ENCODE peak calls at places on chromosomes 1 and 21, in eight cellular contexts. E is MM.1S; B is GM19239; P is GM12891; I is GM03348; J is heart left ventricle; H is CD8-positive, alpha-beta T cell; V is nucleus accumbens. O is an unnamed sample.

GRCh38 chr1:112527266-112528010 is 18.7 kb downstream of the WNT2B start:
- DNase-seq in E (no peak), B (no peak), P (no peak), I (peak), J (no peak), H (no peak), V (no peak), O (no peak)

GRCh38 chr1:161725888-161726630 is 4.7 kb downstream of the FCRLB start:
- DNase-seq in E (peak), B (no peak), P (no peak), I (peak), J (peak), H (peak), V (no peak), O (peak)

GRCh38 chr1:93692983-93693591 is 11.4 kb upstream of the BCAR3 start:
- DNase-seq in E (no peak), B (no peak), P (peak), I (peak), J (no peak), H (no peak), V (no peak), O (peak)

GRCh38 chr1:61612600-61612999 is 112.3 kb downstream of the TM2D1 start:
- DNase-seq in E (no peak), B (no peak), P (no peak), I (no peak), J (no peak), H (no peak), V (no peak), O (no peak)

GRCh38 chr1:92698932-92699331 is 86.0 kb downstream of the EVI5 start:
- DNase-seq in E (no peak), B (no peak), P (no peak), I (no peak), J (no peak), H (no peak), V (no peak), O (no peak)

GRCh38 chr1:186139115-186139514 is 235.9 kb downstream of the TPR start:
- DNase-seq in E (no peak), B (no peak), P (no peak), I (no peak), J (no peak), H (no peak), V (no peak), O (no peak)

GRCh38 chr1:109850194-109850593 is 60.5 kb upstream of the CSF1 start:
- DNase-seq in E (no peak), B (no peak), P (no peak), I (no peak), J (no peak), H (no peak), V (no peak), O (no peak)

GRCh38 chr21:42646076-42646825 is 7.2 kb upstream of the PDE9A start:
- DNase-seq in E (no peak), B (no peak), P (no peak), I (no peak), J (no peak), H (no peak), V (no peak), O (peak)

GRCh38 chr1:234962340-234962989 is 166.2 kb downstream of the TOMM20 start:
- DNase-seq in E (peak), B (no peak), P (no peak), I (peak), J (peak), H (peak), V (no peak), O (no peak)

GRCh38 chr1:178055093-178055492 is 38.8 kb upstream of the RASAL2 start:
- DNase-seq in E (peak), B (no peak), P (no peak), I (no peak), J (peak), H (no peak), V (peak), O (peak)

GRCh38 chr1:156194300-156194652 is 372 bp downstream of the SLC25A44 start:
- DNase-seq in E (no peak), B (no peak), P (no peak), I (peak), J (no peak), H (no peak), V (peak), O (no peak)

GRCh38 chr1:228064741-228065542 is 17.6 kb upstream of the ARF1 start:
- DNase-seq in E (no peak), B (no peak), P (no peak), I (no peak), J (no peak), H (no peak), V (no peak), O (peak)

GRCh38 chr1:227728892-227729143 is 6.3 kb downstream of the JMJD4 start:
- DNase-seq in E (no peak), B (no peak), P (no peak), I (no peak), J (no peak), H (no peak), V (no peak), O (no peak)

GRCh38 chr1:45508295-45509151 is 8.4 kb downstream of the MMACHC start:
- DNase-seq in E (no peak), B (no peak), P (no peak), I (no peak), J (no peak), H (no peak), V (no peak), O (no peak)

GRCh38 chr1:24928631-24929090 is 1.4 kb downstream of the RUNX3 start:
- DNase-seq in E (peak), B (no peak), P (no peak), I (no peak), J (no peak), H (peak), V (no peak), O (peak)

GRCh38 chr1:163320891-163321290 is 863 bp upstream of the NUF2 start:
- DNase-seq in E (no peak), B (no peak), P (no peak), I (no peak), J (no peak), H (no peak), V (no peak), O (no peak)

GRCh38 chr1:98940680-98941079 is 64.0 kb downstream of the PLPPR5 start:
- DNase-seq in E (no peak), B (no peak), P (no peak), I (peak), J (no peak), H (no peak), V (peak), O (no peak)

GRCh38 chr1:181089777-181090505 is 1.4 kb downstream of the IER5 start:
- DNase-seq in E (peak), B (no peak), P (no peak), I (peak), J (peak), H (peak), V (peak), O (peak)

GRCh38 chr1:86018311-86018923 is 138.2 kb downstream of the COL24A1 start:
- DNase-seq in E (peak), B (no peak), P (no peak), I (peak), J (no peak), H (no peak), V (no peak), O (no peak)

GRCh38 chr1:196002906-196003305 is 605.3 kb downstream of the KCNT2 start:
- DNase-seq in E (no peak), B (no peak), P (no peak), I (no peak), J (no peak), H (no peak), V (no peak), O (no peak)

GRCh38 chr1:183291802-183292515 is 105.9 kb downstream of the LAMC2 start:
- DNase-seq in E (no peak), B (no peak), P (no peak), I (peak), J (peak), H (no peak), V (no peak), O (no peak)

GRCh38 chr1:61515096-61515495 is 209.8 kb downstream of the TM2D1 start:
- DNase-seq in E (no peak), B (no peak), P (no peak), I (no peak), J (no peak), H (no peak), V (no peak), O (no peak)

GRCh38 chr1:204337047-204337446 is 22.7 kb downstream of the PLEKHA6 start:
- DNase-seq in E (no peak), B (no peak), P (no peak), I (no peak), J (no peak), H (no peak), V (no peak), O (no peak)

GRCh38 chr1:204041232-204041767 is 31.6 kb upstream of the SOX13 start:
- DNase-seq in E (no peak), B (no peak), P (no peak), I (peak), J (peak), H (no peak), V (no peak), O (no peak)

GRCh38 chr1:9350011-9350907 is 57.6 kb downstream of the SPSB1 start:
- DNase-seq in E (no peak), B (no peak), P (no peak), I (peak), J (no peak), H (no peak), V (no peak), O (no peak)

GRCh38 chr21:46402421-46402820 is 56.3 kb upstream of the DIP2A start:
- DNase-seq in E (no peak), B (no peak), P (no peak), I (no peak), J (no peak), H (no peak), V (no peak), O (no peak)

GRCh38 chr1:180925471-180926051 is 12.9 kb downstream of the KIAA1614 start:
- DNase-seq in E (no peak), B (no peak), P (no peak), I (no peak), J (no peak), H (no peak), V (peak), O (no peak)

GRCh38 chr1:232678185-232678886 is 48.4 kb upstream of the SIPA1L2 start:
- DNase-seq in E (no peak), B (no peak), P (no peak), I (no peak), J (no peak), H (no peak), V (no peak), O (no peak)

GRCh38 chr1:231187556-231187955 is 25.7 kb downstream of the TRIM67 start:
- DNase-seq in E (no peak), B (no peak), P (no peak), I (no peak), J (no peak), H (no peak), V (peak), O (no peak)

GRCh38 chr1:27391511-27392095 is 819 bp upstream of the GPR3 start:
- DNase-seq in E (no peak), B (no peak), P (no peak), I (peak), J (peak), H (no peak), V (peak), O (peak)

O was measured in Peyer's patch.